ENCODE peak calls at places on chromosomes 13 and 19, in nine cellular contexts. W is effector memory CD4-positive, alpha-beta T cell; A is cardiac fibroblast; I is foreskin fibroblast; R is CD8-positive, alpha-beta memory T cell; V is HL-60; L is heart left ventricle; G is AG04450; F is bronchial epithelial cell. H is an unnamed sample.

GRCh38 chr19:44607049-44607448 is 6.3 kb upstream of the IGSF23 start:
- DNase-seq in F (peak; percentile 82), R (no peak), L (no peak), G (no peak), I (peak; percentile 54), W (no peak), V (no peak), A (peak; percentile 85), H (no peak)

GRCh38 chr13:113558461-113558860 is 26.1 kb upstream of the TFDP1 start:
- DNase-seq in A (no peak), L (no peak), V (no peak), G (no peak), R (no peak), F (no peak), W (no peak), I (peak; percentile 27), H (no peak)

GRCh38 chr13:44050450-44051063 is 170.9 kb downstream of the LACC1 start:
- DNase-seq in I (peak; percentile 64), R (peak; percentile 13), V (no peak), G (no peak), W (no peak), A (peak; percentile 66), L (no peak), F (peak; percentile 51), H (no peak)

GRCh38 chr13:28408235-28408848 is 86.6 kb downstream of the FLT1 start:
- DNase-seq in L (peak; percentile 79), G (no peak), R (no peak), A (no peak), F (no peak), I (no peak), V (peak; percentile 20), W (no peak), H (no peak)

GRCh38 chr19:2478756-2479555 is 3.0 kb downstream of the GADD45B start:
- DNase-seq in W (peak; percentile 64), R (peak; percentile 67), I (peak; percentile 87), L (peak; percentile 85), G (no peak), V (peak; percentile 80), A (peak; percentile 87), F (peak; percentile 57), H (no peak)

GRCh38 chr13:80359459-80360297 is 18.8 kb upstream of the SPRY2 start:
- DNase-seq in R (no peak), L (no peak), F (no peak), W (no peak), I (no peak), G (no peak), A (peak; percentile 33), V (no peak), H (no peak)

GRCh38 chr13:86080340-86080995 is 281.2 kb upstream of the SLITRK6 start:
- DNase-seq in A (no peak), W (no peak), I (no peak), G (no peak), V (no peak), L (no peak), R (no peak), F (peak; percentile 17), H (no peak)

GRCh38 chr13:31765441-31765840 is 26.1 kb downstream of the RXFP2 start:
- DNase-seq in R (no peak), V (no peak), A (peak; percentile 91), I (peak; percentile 89), W (no peak), F (no peak), L (no peak), G (peak; percentile 55), H (peak; percentile 89)

GRCh38 chr13:43153436-43154082 is 130.2 kb downstream of the DNAJC15 start:
- DNase-seq in A (peak; percentile 85), V (no peak), L (no peak), G (peak; percentile 6), R (no peak), W (no peak), I (peak; percentile 91), F (peak; percentile 63), H (peak; percentile 95)

GRCh38 chr13:40161008-40161694 is 505.3 kb downstream of the FOXO1 start:
- DNase-seq in L (no peak), F (no peak), R (no peak), V (no peak), A (peak; percentile 83), I (no peak), G (no peak), W (no peak), H (no peak)

GRCh38 chr13:33577037-33577436 is 240.9 kb upstream of the RFC3 start:
- DNase-seq in V (no peak), L (no peak), F (no peak), G (no peak), W (no peak), R (no peak), I (peak; percentile 16), A (peak; percentile 20), H (no peak)

GRCh38 chr13:74017301-74018092 is 116.7 kb downstream of the KLF12 start:
- DNase-seq in V (no peak), W (no peak), F (no peak), R (no peak), A (no peak), I (no peak), G (no peak), L (no peak), H (no peak)

GRCh38 chr13:24638096-24638495 is 42.1 kb upstream of the ATP12A start:
- DNase-seq in I (no peak), F (no peak), V (no peak), L (no peak), G (no peak), A (no peak), R (no peak), W (no peak), H (no peak)

GRCh38 chr19:47660435-47660832 is 51.5 kb downstream of the BICRA start:
- DNase-seq in A (no peak), W (no peak), F (peak; percentile 81), G (no peak), R (no peak), I (no peak), L (no peak), V (no peak), H (no peak)

GRCh38 chr13:50170447-50171037 is 155.3 kb downstream of the KCNRG start:
- DNase-seq in A (peak; percentile 61), F (peak; percentile 33), W (no peak), I (peak; percentile 44), G (no peak), V (no peak), L (no peak), R (no peak), H (no peak)

GRCh38 chr19:8192227-8192820 is 16.8 kb upstream of the CERS4 start:
- DNase-seq in V (no peak), I (no peak), A (no peak), G (no peak), W (no peak), F (no peak), L (no peak), R (no peak), H (no peak)

GRCh38 chr19:341386-342127 is 3.0 kb downstream of the MIER2 start:
- DNase-seq in G (no peak), L (no peak), V (no peak), I (no peak), W (no peak), A (no peak), F (no peak), R (no peak), H (no peak)
- H3K4me3 ChIP-seq in G (peak overlapping the region; percentile 71), L (peak overlapping the region; percentile 86), V (no peak overlapping the region), I (peak overlapping the region; percentile 15), W (no peak overlapping the region), A (no peak overlapping the region), F (no peak overlapping the region), R (no peak overlapping the region), H (no peak overlapping the region)

DNA sequence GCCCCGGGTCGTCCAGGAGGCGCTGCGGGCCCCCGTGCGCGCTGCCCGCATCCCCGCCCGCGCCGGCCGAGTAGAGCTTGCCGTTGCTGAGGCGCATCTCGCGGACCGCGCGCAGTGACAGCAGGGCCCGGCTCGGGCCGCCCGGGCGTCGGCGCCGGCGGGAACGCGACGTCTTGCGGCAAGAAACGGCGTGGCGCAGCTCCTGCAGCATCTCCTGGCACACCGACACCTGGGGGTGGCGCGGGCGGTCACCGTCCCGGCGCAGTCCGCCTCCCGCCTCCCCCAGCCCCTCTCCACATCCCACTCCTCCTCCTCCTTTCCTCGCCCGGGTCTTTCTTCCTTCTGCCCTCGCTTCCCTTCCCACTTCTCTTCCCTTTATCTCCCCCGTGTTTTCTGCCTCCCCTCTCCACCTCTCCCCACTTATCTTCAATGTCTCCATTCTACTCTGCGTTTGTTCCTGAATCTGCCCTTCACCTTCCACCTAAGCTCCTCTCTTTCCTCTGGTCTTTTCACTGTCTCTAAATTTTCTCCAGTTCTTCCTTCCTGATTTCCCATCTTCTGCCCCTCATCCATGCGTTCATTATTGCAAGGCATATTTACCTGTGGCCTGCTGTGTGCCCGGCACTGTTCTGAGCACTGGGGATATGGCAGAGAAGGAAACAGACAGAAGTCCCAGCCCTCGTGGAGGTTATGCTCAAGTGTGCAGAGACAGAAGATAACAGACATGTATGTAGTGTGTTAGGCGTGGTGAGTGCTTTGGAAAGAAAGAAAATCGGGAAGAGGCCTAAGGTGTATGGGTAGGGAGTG is 5.2 kb upstream of the ATP1A3 start:
- DNase-seq in L (no peak), V (no peak), A (no peak), I (no peak), W (no peak), R (no peak), F (no peak), G (no peak), H (no peak)
- H3K4me3 ChIP-seq in L (no peak overlapping the region), V (no peak overlapping the region), A (no peak overlapping the region), I (no peak overlapping the region), W (no peak overlapping the region), R (no peak overlapping the region), F (no peak overlapping the region), G (no peak overlapping the region), H (no peak overlapping the region)

GRCh38 chr19:46471116-46471733 is at the start of gene PNMA8A:
- DNase-seq in V (no peak), I (peak; percentile 79), F (no peak), W (no peak), R (no peak), L (peak; percentile 90), G (no peak), A (peak; percentile 74), H (no peak)
- H3K4me3 ChIP-seq in V (no peak within 1 kb of the TSS), I (peak within 1 kb of the TSS; percentile 33), F (peak within 1 kb of the TSS; percentile 42), W (no peak within 1 kb of the TSS), R (no peak within 1 kb of the TSS), L (peak within 1 kb of the TSS; percentile 50), G (peak within 1 kb of the TSS; percentile 53), A (peak within 1 kb of the TSS; percentile 46), H (peak within 1 kb of the TSS; percentile 43)

GRCh38 chr13:94459116-94459515 is 20.4 kb downstream of the DCT start:
- DNase-seq in A (no peak), L (no peak), V (no peak), W (no peak), R (no peak), G (no peak), I (no peak), F (no peak), H (no peak)

GRCh38 chr13:94454334-94454733 is 25.1 kb downstream of the DCT start:
- DNase-seq in I (no peak), A (no peak), R (no peak), W (no peak), G (no peak), V (no peak), L (no peak), F (no peak), H (no peak)

GRCh38 chr13:94454906-94455305 is 24.6 kb downstream of the DCT start:
- DNase-seq in L (no peak), I (no peak), G (no peak), A (peak; percentile 4), W (no peak), R (no peak), F (peak; percentile 4), V (no peak), H (no peak)

DNA sequence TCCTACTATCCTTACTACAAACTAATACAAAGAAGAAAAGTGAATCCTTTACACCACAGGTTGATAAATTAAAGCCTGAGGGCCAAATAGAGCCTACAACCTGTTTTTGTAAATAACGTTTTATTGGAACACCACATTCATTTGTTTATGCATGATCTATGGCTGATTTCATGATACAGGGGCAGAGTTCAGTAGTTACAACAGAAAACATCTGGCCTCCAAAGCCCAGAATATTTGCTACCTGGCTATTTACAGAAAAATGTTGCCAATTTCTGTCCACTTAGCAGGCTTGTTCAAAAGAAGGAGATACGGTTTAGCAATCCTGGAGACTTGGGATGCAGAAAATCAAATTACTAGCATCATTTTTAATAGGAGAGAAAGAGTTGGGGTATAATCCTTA is 24.1 kb downstream of the DCT start:
- DNase-seq in A (no peak), I (no peak), R (no peak), W (no peak), G (no peak), V (no peak), L (no peak), F (no peak), H (no peak)
- H3K4me3 ChIP-seq in A (no peak overlapping the region), I (no peak overlapping the region), R (no peak overlapping the region), W (no peak overlapping the region), G (no peak overlapping the region), V (no peak overlapping the region), L (no peak overlapping the region), F (no peak overlapping the region), H (no peak overlapping the region)

H was measured in astrocyte of the cerebellum.